ENCODE peak calls at places on chromosomes 11 and 22, in eight cellular contexts. One of them, this sample, is unnamed.
A peak's percentile ranks its signal among the peaks of the same experiment; 100 is the strongest.

GRCh38 chr11:116930586-116930985 is 93.2 kb upstream of the APOA1 start:
- DNase-seq in DMS153: no peak
- DNase-seq in Daoy: no peak
- DNase-seq in H54: no peak
- DNase-seq in coronary artery: no peak
- DNase-seq in NCI-H1417: peak; percentile 11
- DNase-seq in KG1: no peak
- DNase-seq in activated CD4-positive, CD25-positive, alpha-beta regulatory T cell: no peak
- DNase-seq in this sample: no peak

GRCh38 chr11:8260202-8260996 is 3.3 kb downstream of the LMO1 start:
- DNase-seq in H54: no peak
- DNase-seq in NCI-H1417: no peak
- DNase-seq in DMS153: no peak
- DNase-seq in activated CD4-positive, CD25-positive, alpha-beta regulatory T cell: no peak
- DNase-seq in coronary artery: peak; percentile 55
- DNase-seq in Daoy: no peak
- DNase-seq in KG1: no peak
- DNase-seq in this sample: no peak

GRCh38 chr22:30265851-30266444 is 703 bp downstream of the OSM start:
- DNase-seq in Daoy: peak; percentile 46
- DNase-seq in KG1: peak; percentile 77
- DNase-seq in NCI-H1417: no peak
- DNase-seq in coronary artery: no peak
- DNase-seq in DMS153: no peak
- DNase-seq in H54: no peak
- DNase-seq in activated CD4-positive, CD25-positive, alpha-beta regulatory T cell: peak; percentile 60
- DNase-seq in this sample: no peak

GRCh38 chr22:28917747-28918543 is 34.6 kb downstream of the ZNRF3 start:
- DNase-seq in NCI-H1417: peak; percentile 51
- DNase-seq in activated CD4-positive, CD25-positive, alpha-beta regulatory T cell: no peak
- DNase-seq in KG1: no peak
- DNase-seq in DMS153: peak; percentile 41
- DNase-seq in Daoy: no peak
- DNase-seq in H54: peak; percentile 5
- DNase-seq in coronary artery: no peak
- DNase-seq in this sample: peak; percentile 62

GRCh38 chr11:48081151-48082010 is 101.0 kb downstream of the PTPRJ start:
- DNase-seq in H54: peak; percentile 87
- DNase-seq in KG1: no peak
- DNase-seq in activated CD4-positive, CD25-positive, alpha-beta regulatory T cell: no peak
- DNase-seq in NCI-H1417: no peak
- DNase-seq in coronary artery: peak; percentile 88
- DNase-seq in Daoy: peak; percentile 92
- DNase-seq in DMS153: no peak
- DNase-seq in this sample: no peak

GRCh38 chr11:27545946-27546345 is 39.4 kb upstream of the LIN7C start:
- DNase-seq in coronary artery: no peak
- DNase-seq in activated CD4-positive, CD25-positive, alpha-beta regulatory T cell: no peak
- DNase-seq in H54: no peak
- DNase-seq in Daoy: no peak
- DNase-seq in KG1: no peak
- DNase-seq in NCI-H1417: peak; percentile 3
- DNase-seq in DMS153: no peak
- DNase-seq in this sample: no peak

GRCh38 chr11:94885133-94885532 is 88.2 kb downstream of the CWC15 start:
- DNase-seq in NCI-H1417: no peak
- DNase-seq in Daoy: peak; percentile 54
- DNase-seq in DMS153: peak; percentile 80
- DNase-seq in H54: no peak
- DNase-seq in coronary artery: no peak
- DNase-seq in activated CD4-positive, CD25-positive, alpha-beta regulatory T cell: no peak
- DNase-seq in KG1: no peak
- DNase-seq in this sample: no peak

GRCh38 chr22:50733521-50734342 is 4.3 kb upstream of the ACR start:
- DNase-seq in H54: no peak
- DNase-seq in KG1: no peak
- DNase-seq in NCI-H1417: no peak
- DNase-seq in Daoy: no peak
- DNase-seq in DMS153: no peak
- DNase-seq in activated CD4-positive, CD25-positive, alpha-beta regulatory T cell: no peak
- DNase-seq in coronary artery: no peak
- DNase-seq in this sample: peak; percentile 26

GRCh38 chr11:115272925-115273324 is 231.3 kb downstream of the CADM1 start:
- DNase-seq in KG1: no peak
- DNase-seq in DMS153: no peak
- DNase-seq in NCI-H1417: no peak
- DNase-seq in activated CD4-positive, CD25-positive, alpha-beta regulatory T cell: no peak
- DNase-seq in Daoy: no peak
- DNase-seq in H54: no peak
- DNase-seq in coronary artery: no peak
- DNase-seq in this sample: no peak

GRCh38 chr11:119000906-119001305 is 3.0 kb downstream of the CENATAC start:
- DNase-seq in DMS153: no peak
- DNase-seq in activated CD4-positive, CD25-positive, alpha-beta regulatory T cell: no peak
- DNase-seq in Daoy: no peak
- DNase-seq in H54: no peak
- DNase-seq in NCI-H1417: no peak
- DNase-seq in coronary artery: no peak
- DNase-seq in KG1: no peak
- DNase-seq in this sample: no peak

GRCh38 chr11:109785714-109786113 is 307.5 kb upstream of the ZC3H12C start:
- DNase-seq in H54: no peak
- DNase-seq in coronary artery: no peak
- DNase-seq in DMS153: no peak
- DNase-seq in NCI-H1417: no peak
- DNase-seq in KG1: no peak
- DNase-seq in Daoy: no peak
- DNase-seq in activated CD4-positive, CD25-positive, alpha-beta regulatory T cell: no peak
- DNase-seq in this sample: no peak

GRCh38 chr11:31797227-31798056 is 13.7 kb downstream of the PAX6 start:
- DNase-seq in Daoy: no peak
- DNase-seq in NCI-H1417: no peak
- DNase-seq in DMS153: no peak
- DNase-seq in activated CD4-positive, CD25-positive, alpha-beta regulatory T cell: no peak
- DNase-seq in coronary artery: no peak
- DNase-seq in KG1: no peak
- DNase-seq in H54: no peak
- DNase-seq in this sample: no peak

GRCh38 chr22:25053153-25053805 is 100.8 kb downstream of the KIAA1671 start:
- DNase-seq in Daoy: no peak
- DNase-seq in NCI-H1417: no peak
- DNase-seq in KG1: no peak
- DNase-seq in DMS153: no peak
- DNase-seq in coronary artery: no peak
- DNase-seq in H54: no peak
- DNase-seq in activated CD4-positive, CD25-positive, alpha-beta regulatory T cell: no peak
- DNase-seq in this sample: no peak

GRCh38 chr11:64358907-64359711 is at the start of gene RPS6KA4:
- DNase-seq in DMS153: no peak
- DNase-seq in coronary artery: peak; percentile 83
- DNase-seq in NCI-H1417: peak; percentile 73
- DNase-seq in activated CD4-positive, CD25-positive, alpha-beta regulatory T cell: peak; percentile 21
- DNase-seq in Daoy: peak; percentile 84
- DNase-seq in KG1: peak; percentile 33
- DNase-seq in H54: peak; percentile 82
- DNase-seq in this sample: peak; percentile 25

GRCh38 chr22:46626911-46627805 is 7.0 kb downstream of the GRAMD4 start:
- DNase-seq in coronary artery: no peak
- DNase-seq in H54: no peak
- DNase-seq in activated CD4-positive, CD25-positive, alpha-beta regulatory T cell: no peak
- DNase-seq in KG1: no peak
- DNase-seq in NCI-H1417: no peak
- DNase-seq in Daoy: no peak
- DNase-seq in DMS153: no peak
- DNase-seq in this sample: no peak

GRCh38 chr22:28894320-28894719 is 10.9 kb downstream of the ZNRF3 start:
- DNase-seq in KG1: peak; percentile 21
- DNase-seq in activated CD4-positive, CD25-positive, alpha-beta regulatory T cell: no peak
- DNase-seq in H54: no peak
- DNase-seq in NCI-H1417: peak; percentile 1
- DNase-seq in coronary artery: no peak
- DNase-seq in Daoy: no peak
- DNase-seq in DMS153: no peak
- DNase-seq in this sample: no peak

GRCh38 chr11:8225589-8226036 is 38.1 kb downstream of the LMO1 start:
- DNase-seq in Daoy: peak; percentile 69
- DNase-seq in NCI-H1417: peak; percentile 54
- DNase-seq in coronary artery: no peak
- DNase-seq in DMS153: no peak
- DNase-seq in KG1: peak; percentile 38
- DNase-seq in H54: peak; percentile 79
- DNase-seq in activated CD4-positive, CD25-positive, alpha-beta regulatory T cell: peak; percentile 60
- DNase-seq in this sample: peak; percentile 60

GRCh38 chr11:133924661-133925060 is 32.1 kb downstream of the IGSF9B start:
- DNase-seq in activated CD4-positive, CD25-positive, alpha-beta regulatory T cell: no peak
- DNase-seq in Daoy: no peak
- DNase-seq in KG1: no peak
- DNase-seq in coronary artery: no peak
- DNase-seq in DMS153: no peak
- DNase-seq in NCI-H1417: no peak
- DNase-seq in H54: no peak
- DNase-seq in this sample: no peak

GRCh38 chr11:30595929-30596328 is 9.8 kb upstream of the MPPED2 start:
- DNase-seq in coronary artery: no peak
- DNase-seq in Daoy: no peak
- DNase-seq in NCI-H1417: no peak
- DNase-seq in activated CD4-positive, CD25-positive, alpha-beta regulatory T cell: no peak
- DNase-seq in DMS153: no peak
- DNase-seq in H54: no peak
- DNase-seq in KG1: no peak
- DNase-seq in this sample: no peak

GRCh38 chr22:31393890-31394289 is 5.5 kb upstream of the DRG1 start:
- DNase-seq in activated CD4-positive, CD25-positive, alpha-beta regulatory T cell: no peak
- DNase-seq in NCI-H1417: no peak
- DNase-seq in DMS153: no peak
- DNase-seq in H54: no peak
- DNase-seq in Daoy: no peak
- DNase-seq in KG1: no peak
- DNase-seq in coronary artery: no peak
- DNase-seq in this sample: no peak

GRCh38 chr11:111937859-111938258 is 716 bp downstream of the DIXDC1 start:
- DNase-seq in DMS153: no peak
- DNase-seq in H54: no peak
- DNase-seq in KG1: no peak
- DNase-seq in Daoy: no peak
- DNase-seq in NCI-H1417: no peak
- DNase-seq in coronary artery: no peak
- DNase-seq in activated CD4-positive, CD25-positive, alpha-beta regulatory T cell: no peak
- DNase-seq in this sample: no peak

GRCh38 chr22:49763696-49764095 is 64.0 kb downstream of the BRD1 start:
- DNase-seq in H54: no peak
- DNase-seq in NCI-H1417: no peak
- DNase-seq in coronary artery: peak; percentile 58
- DNase-seq in DMS153: no peak
- DNase-seq in Daoy: no peak
- DNase-seq in activated CD4-positive, CD25-positive, alpha-beta regulatory T cell: no peak
- DNase-seq in KG1: no peak
- DNase-seq in this sample: no peak

GRCh38 chr22:11066458-11067285 is 4461.3 kb upstream of the OR11H1 start:
- DNase-seq in coronary artery: peak; percentile 77
- DNase-seq in H54: no peak
- DNase-seq in KG1: no peak
- DNase-seq in DMS153: no peak
- DNase-seq in NCI-H1417: no peak
- DNase-seq in activated CD4-positive, CD25-positive, alpha-beta regulatory T cell: no peak
- DNase-seq in Daoy: no peak
- DNase-seq in this sample: no peak

GRCh38 chr11:98234698-98235097 is 786.1 kb upstream of the CNTN5 start:
- DNase-seq in KG1: no peak
- DNase-seq in DMS153: no peak
- DNase-seq in H54: no peak
- DNase-seq in coronary artery: no peak
- DNase-seq in NCI-H1417: no peak
- DNase-seq in activated CD4-positive, CD25-positive, alpha-beta regulatory T cell: no peak
- DNase-seq in Daoy: no peak
- DNase-seq in this sample: no peak

GRCh38 chr11:108852701-108853100 is 187.8 kb downstream of the DDX10 start:
- DNase-seq in Daoy: no peak
- DNase-seq in KG1: no peak
- DNase-seq in DMS153: no peak
- DNase-seq in H54: no peak
- DNase-seq in activated CD4-positive, CD25-positive, alpha-beta regulatory T cell: no peak
- DNase-seq in coronary artery: no peak
- DNase-seq in NCI-H1417: no peak
- DNase-seq in this sample: no peak

GRCh38 chr11:118434553-118435232 is 1.6 kb upstream of the KMT2A start:
- DNase-seq in coronary artery: peak; percentile 78
- DNase-seq in NCI-H1417: peak; percentile 78
- DNase-seq in Daoy: peak; percentile 34
- DNase-seq in H54: no peak
- DNase-seq in KG1: peak; percentile 77
- DNase-seq in DMS153: no peak
- DNase-seq in activated CD4-positive, CD25-positive, alpha-beta regulatory T cell: no peak
- DNase-seq in this sample: peak; percentile 73